ENCODE peak calls at places on chromosomes 12 and 14, in eight cellular contexts. D is bronchial epithelial cell, B is AG04450, K is uterus, M is aorta, X is adipocyte, I is Karpas-422, Z is left lung. R is an unnamed sample.

GRCh38 chr12:49131973-49132461 is 822 bp upstream of the TUBA1B start:
- DNase-seq in D (no peak), B (no peak), K (no peak), M (no peak), X (peak; percentile 76), I (peak; percentile 59), Z (no peak), R (no peak)

GRCh38 chr12:111339306-111339938 is 29.5 kb downstream of the PHETA1 start:
- DNase-seq in D (no peak), B (no peak), K (no peak), M (no peak), X (no peak), I (no peak), Z (no peak), R (no peak)

GRCh38 chr14:91898256-91898843 is 31.0 kb upstream of the TC2N start:
- DNase-seq in D (no peak), B (no peak), K (no peak), M (no peak), X (peak; percentile 64), I (no peak), Z (no peak), R (no peak)

GRCh38 chr12:123099556-123100192 is 51.2 kb downstream of the PITPNM2 start:
- DNase-seq in D (no peak), B (no peak), K (no peak), M (no peak), X (no peak), I (no peak), Z (no peak), R (no peak)

GRCh38 chr12:49121047-49121696 is 10.0 kb downstream of the TUBA1B start:
- DNase-seq in D (peak; percentile 50), B (no peak), K (no peak), M (no peak), X (peak; percentile 82), I (no peak), Z (no peak), R (no peak)

GRCh38 chr14:36055681-36056225 is 120.8 kb downstream of the PTCSC3 start:
- DNase-seq in D (peak; percentile 16), B (no peak), K (no peak), M (no peak), X (no peak), I (no peak), Z (no peak), R (no peak)

GRCh38 chr14:36373982-36374673 is 53.7 kb upstream of the MBIP start:
- DNase-seq in D (peak; percentile 83), B (peak; percentile 56), K (peak; percentile 21), M (peak; percentile 80), X (peak; percentile 88), I (peak; percentile 96), Z (peak; percentile 55), R (peak; percentile 27)

GRCh38 chr12:9118161-9118560 is 2.4 kb upstream of the A2M start:
- DNase-seq in D (peak; percentile 12), B (no peak), K (no peak), M (no peak), X (no peak), I (no peak), Z (no peak), R (peak; percentile 14)

GRCh38 chr12:125336246-125336645 is 271.0 kb downstream of the AACS start:
- DNase-seq in D (no peak), B (no peak), K (no peak), M (no peak), X (no peak), I (no peak), Z (no peak), R (no peak)

GRCh38 chr12:125332900-125333299 is 267.7 kb downstream of the AACS start:
- DNase-seq in D (no peak), B (no peak), K (no peak), M (no peak), X (no peak), I (no peak), Z (no peak), R (no peak)

GRCh38 chr12:125329239-125330238 is 264.3 kb downstream of the AACS start:
- DNase-seq in D (peak; percentile 3), B (no peak), K (no peak), M (no peak), X (no peak), I (no peak), Z (no peak), R (no peak)

GRCh38 chr12:125330645-125331341 is 265.6 kb downstream of the AACS start:
- DNase-seq in D (no peak), B (no peak), K (peak; percentile 22), M (peak; percentile 89), X (peak; percentile 84), I (peak; percentile 79), Z (peak; percentile 88), R (peak; percentile 45)

DNA sequence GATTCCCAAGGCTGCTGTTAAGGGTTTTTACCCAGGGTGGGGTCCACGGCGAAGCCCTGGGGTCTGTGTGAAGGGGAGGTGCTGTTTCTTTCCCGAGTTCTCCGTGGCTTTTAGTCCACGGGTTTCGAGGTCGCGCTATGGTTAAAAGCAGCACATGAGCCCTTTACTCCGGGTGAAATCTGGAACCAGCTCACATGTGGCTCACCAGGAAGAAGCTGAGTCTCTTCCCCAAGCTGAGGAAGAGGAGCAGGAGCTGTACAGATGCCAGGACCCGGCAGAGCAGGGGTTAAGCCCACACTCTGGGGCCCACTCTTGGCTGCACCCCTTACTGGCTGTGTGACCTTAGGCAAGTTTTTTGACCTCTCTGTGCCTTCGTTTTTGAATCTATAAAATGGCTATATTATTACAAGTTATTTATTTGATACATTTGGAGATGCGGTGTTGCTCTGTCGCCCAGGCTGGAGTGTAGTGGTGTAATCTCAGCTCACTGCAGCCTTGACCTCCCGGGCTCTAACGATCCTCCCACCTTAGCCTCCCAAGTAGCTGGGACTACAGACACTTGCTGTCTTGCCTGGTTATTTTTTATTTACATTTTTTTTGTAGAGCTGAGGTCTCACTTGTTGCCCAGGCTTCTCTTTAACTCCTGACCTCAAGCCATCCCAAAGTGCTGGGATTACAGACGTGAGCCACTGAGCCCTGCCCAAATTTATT is 266.3 kb downstream of the AACS start:
- DNase-seq in D (no peak), B (no peak), K (no peak), M (no peak), X (peak; percentile 35), I (no peak), Z (no peak), R (peak; percentile 5)
- H3K4me3 ChIP-seq in D (peak overlapping the region; percentile 21), B (peak overlapping the region; percentile 36), K (peak overlapping the region; percentile 20), M (no peak overlapping the region), X (peak overlapping the region; percentile 83), I (no peak overlapping the region), Z (peak overlapping the region; percentile 18), R (no peak overlapping the region)

GRCh38 chr14:38205949-38206665 is 1.6 kb upstream of the SSTR1 start:
- DNase-seq in D (no peak), B (no peak), K (no peak), M (no peak), X (no peak), I (no peak), Z (no peak), R (no peak)

GRCh38 chr14:38204717-38205115 is 3.0 kb upstream of the SSTR1 start:
- DNase-seq in D (no peak), B (no peak), K (no peak), M (no peak), X (no peak), I (no peak), Z (no peak), R (no peak)

GRCh38 chr14:38203929-38204716 is 3.6 kb upstream of the SSTR1 start:
- DNase-seq in D (no peak), B (no peak), K (no peak), M (no peak), X (no peak), I (no peak), Z (no peak), R (no peak)

GRCh38 chr14:38206689-38207088 is 1.0 kb upstream of the SSTR1 start:
- DNase-seq in D (no peak), B (no peak), K (no peak), M (no peak), X (no peak), I (no peak), Z (no peak), R (no peak)

GRCh38 chr14:38205414-38205813 is 2.3 kb upstream of the SSTR1 start:
- DNase-seq in D (no peak), B (no peak), K (no peak), M (no peak), X (no peak), I (no peak), Z (no peak), R (no peak)
- H3K27me3 ChIP-seq in D (peaks cover 23% of the 10 kb centered on the region), B (peaks cover 3% of the 10 kb centered on the region), K (no peaks in the 10 kb centered on the region), M (no peaks in the 10 kb centered on the region), X (peaks cover 34% of the 10 kb centered on the region), I (no peaks in the 10 kb centered on the region), Z (peaks cover 32% of the 10 kb centered on the region), R (no peaks in the 10 kb centered on the region)

GRCh38 chr14:22476005-22476751 is 112.8 kb downstream of the DAD1 start:
- DNase-seq in D (no peak), B (no peak), K (no peak), M (no peak), X (no peak), I (no peak), Z (no peak), R (no peak)
- H3K4me3 ChIP-seq in D (no peak overlapping the region), B (no peak overlapping the region), K (no peak overlapping the region), M (no peak overlapping the region), X (no peak overlapping the region), I (no peak overlapping the region), Z (no peak overlapping the region), R (no peak overlapping the region)

DNA sequence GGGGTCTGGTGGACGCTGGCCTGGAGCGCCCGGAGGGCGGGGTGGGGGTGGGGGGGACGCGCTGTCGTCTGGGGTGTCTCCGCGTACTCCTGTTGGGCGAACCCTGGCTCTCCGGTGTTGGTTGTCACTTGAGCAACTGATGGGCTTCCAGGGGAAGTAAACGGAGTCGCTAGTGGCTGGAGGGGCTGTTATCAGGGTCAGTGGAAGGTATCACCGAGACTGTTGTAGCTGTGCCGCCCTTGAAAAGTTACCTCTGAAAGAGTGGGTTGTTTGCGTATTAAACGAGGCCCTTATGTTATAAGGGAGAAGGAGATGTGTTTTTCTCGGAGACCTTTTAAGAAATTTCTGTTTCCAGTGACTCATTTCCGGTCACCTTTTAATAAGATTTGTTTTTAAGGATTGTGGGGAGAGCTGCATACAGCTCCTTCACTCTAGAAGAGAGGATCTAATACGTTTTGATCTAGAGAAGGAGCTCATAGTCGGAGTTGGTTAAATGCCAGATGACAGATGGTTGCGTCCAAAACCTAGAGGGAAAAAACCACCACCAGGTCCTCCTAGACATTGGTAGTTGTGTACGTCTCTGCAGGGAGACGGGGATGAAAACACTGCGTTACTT is 699 bp upstream of the DBX2 start:
- DNase-seq in D (peak; percentile 3), B (no peak), K (no peak), M (no peak), X (peak; percentile 11), I (no peak), Z (no peak), R (no peak)
- H3K27me3 ChIP-seq in D (peaks cover 15% of the 10 kb centered on the region), B (peaks cover 26% of the 10 kb centered on the region), K (no peaks in the 10 kb centered on the region), M (peaks cover under 1% of the 10 kb centered on the region), X (no peaks in the 10 kb centered on the region), I (no peaks in the 10 kb centered on the region), Z (peaks cover 43% of the 10 kb centered on the region), R (no peaks in the 10 kb centered on the region)